ENCODE peak calls at places on chromosome 2, in six cellular contexts. Y is activated effector memory CD4-positive, alpha-beta T cell treated with anti-CD3 and anti-CD28 coated beads, Interleukin-2, amount 50 U/mL, for 16 hours; B is stimulated activated CD4-positive, alpha-beta T cell treated with anti-CD3 and anti-CD28 coated beads, Interleukin-2, amount 100 ng/mL, for 48 hours; C is GM06990; J is psoas muscle; Z is activated CD4-positive, alpha-beta T cell treated with anti-CD3 and anti-CD28 coated beads, Interleukin-2, amount 50 U/mL, for 4 hours. F is an unnamed sample.
A peak's percentile ranks its signal among the peaks of the same experiment; 100 is the strongest.

GRCh38 chr2:3162442-3163077 is 215.1 kb downstream of the EIPR1 start:
- DNase-seq in Y (no peak), B (no peak), J (no peak), Z (no peak), C (no peak), F (no peak)

GRCh38 chr2:100437751-100438150 is 20.3 kb upstream of the CHST10 start:
- DNase-seq in Z (no peak), J (no peak), B (no peak), Y (no peak), C (no peak), F (no peak)

GRCh38 chr2:241602720-241603119 is 34.2 kb downstream of the THAP4 start:
- DNase-seq in Y (no peak), B (no peak), J (no peak), C (no peak), Z (no peak), F (no peak)

GRCh38 chr2:239856620-239857285 is 168.4 kb downstream of the NDUFA10 start:
- DNase-seq in Y (no peak), B (no peak), C (no peak), Z (no peak), J (no peak), F (no peak)

GRCh38 chr2:217842038-217842437 is 160.8 kb downstream of the TNS1 start:
- DNase-seq in Y (no peak), C (no peak), Z (no peak), B (no peak), J (no peak), F (no peak)

GRCh38 chr2:210366675-210367080 is 51.7 kb upstream of the MYL1 start:
- DNase-seq in C (no peak), B (no peak), Z (no peak), Y (no peak), J (no peak), F (no peak)

GRCh38 chr2:6186332-6187100 is 494.3 kb downstream of the SOX11 start:
- DNase-seq in C (no peak), J (no peak), Y (no peak), B (no peak), Z (no peak), F (no peak)

GRCh38 chr2:241739651-241740050 is 5.2 kb downstream of the D2HGDH start:
- DNase-seq in J (no peak), Y (peak; percentile 85), C (no peak), B (peak; percentile 64), Z (peak; percentile 58), F (no peak)

GRCh38 chr2:233329489-233330135 is 22.0 kb downstream of the SAG start:
- DNase-seq in Z (no peak), Y (no peak), B (no peak), C (no peak), J (no peak), F (no peak)

GRCh38 chr2:111709321-111709720 is 174.7 kb downstream of the ANAPC1 start:
- DNase-seq in Z (no peak), J (no peak), B (no peak), Y (no peak), C (no peak), F (no peak)

GRCh38 chr2:170670651-170671050 is 44.5 kb upstream of the SP5 start:
- DNase-seq in Y (no peak), J (no peak), Z (no peak), C (no peak), B (no peak), F (no peak)

GRCh38 chr2:239459056-239459455 is 58.2 kb upstream of the HDAC4 start:
- DNase-seq in B (no peak), Z (no peak), C (no peak), Y (no peak), J (no peak), F (peak; percentile 50)

GRCh38 chr2:72572501-72572900 is 253.3 kb downstream of the EXOC6B start:
- DNase-seq in Z (no peak), C (no peak), Y (no peak), J (no peak), B (no peak), F (no peak)

GRCh38 chr2:36456227-36456788 is 100.7 kb downstream of the CRIM1 start:
- DNase-seq in Z (no peak), Y (no peak), J (peak; percentile 52), B (no peak), C (no peak), F (peak; percentile 80)

GRCh38 chr2:222492683-222493082 is 68.3 kb downstream of the SGPP2 start:
- DNase-seq in C (no peak), J (no peak), Z (no peak), B (no peak), Y (no peak), F (no peak)

GRCh38 chr2:45833968-45834344 is 182.5 kb downstream of the PRKCE start:
- DNase-seq in J (no peak), C (peak; percentile 52), Z (no peak), B (no peak), Y (no peak), F (no peak)

GRCh38 chr2:85602476-85603234 is at the start of gene TMEM150A:
- DNase-seq in B (peak; percentile 81), Y (peak; percentile 94), Z (peak; percentile 79), C (peak; percentile 92), J (peak; percentile 98), F (peak; percentile 97)

GRCh38 chr2:11250400-11251277 is 93.8 kb downstream of the ROCK2 start:
- DNase-seq in B (no peak), Y (no peak), J (no peak), Z (no peak), C (no peak), F (no peak)

GRCh38 chr2:100265226-100265625 is 57.1 kb downstream of the LONRF2 start:
- DNase-seq in Y (peak; percentile 45), C (no peak), Z (no peak), J (no peak), B (no peak), F (no peak)

GRCh38 chr2:42068571-42069178 is 20.9 kb downstream of the PKDCC start:
- DNase-seq in B (no peak), J (no peak), Z (no peak), Y (no peak), C (no peak), F (peak; percentile 53)

GRCh38 chr2:236979664-236980063 is 106.0 kb upstream of the COPS8 start:
- DNase-seq in Z (no peak), Y (no peak), B (no peak), C (no peak), J (no peak), F (no peak)

GRCh38 chr2:220880623-220881022 is 691.5 kb downstream of the EPHA4 start:
- DNase-seq in Y (no peak), Z (no peak), C (no peak), B (no peak), J (no peak), F (no peak)

GRCh38 chr2:202790676-202791075 is 80.9 kb downstream of the ICA1L start:
- DNase-seq in Z (no peak), Y (no peak), B (no peak), J (no peak), C (no peak), F (no peak)

GRCh38 chr2:37786854-37787253 is 115.4 kb upstream of the CDC42EP3 start:
- DNase-seq in B (no peak), Y (no peak), J (peak; percentile 28), Z (no peak), C (no peak), F (no peak)

GRCh38 chr2:26454561-26455001 is 23.3 kb downstream of the OTOF start:
- DNase-seq in Y (no peak), C (no peak), J (no peak), B (no peak), Z (no peak), F (peak; percentile 51)

GRCh38 chr2:216115224-216115582 is 6.1 kb downstream of the XRCC5 start:
- DNase-seq in Y (no peak), J (no peak), C (no peak), Z (no peak), B (no peak), F (no peak)

GRCh38 chr2:58571181-58571852 is 330.2 kb upstream of the FANCL start:
- DNase-seq in Y (no peak), C (peak; percentile 35), J (no peak), B (no peak), Z (no peak), F (no peak)

GRCh38 chr2:9460441-9461017 is 13.8 kb upstream of the IAH1 start:
- DNase-seq in Z (no peak), J (no peak), B (no peak), C (no peak), Y (no peak), F (no peak)

GRCh38 chr2:149908731-149909690 is 321.4 kb upstream of the MMADHC start:
- DNase-seq in J (no peak), B (no peak), Y (no peak), Z (no peak), C (no peak), F (no peak)

GRCh38 chr2:176186024-176186423 is 2.4 kb upstream of the HOXD1 start:
- DNase-seq in J (no peak), Y (no peak), Z (no peak), C (no peak), B (no peak), F (no peak)

GRCh38 chr2:232275670-232276069 is 102.9 kb upstream of the ALPP start:
- DNase-seq in Z (no peak), J (no peak), C (no peak), Y (no peak), B (no peak), F (no peak)

GRCh38 chr2:109660046-109660860 is 46.1 kb downstream of the SOWAHC start:
- DNase-seq in B (no peak), J (no peak), Y (no peak), Z (no peak), C (no peak), F (no peak)

GRCh38 chr2:121360566-121361300 is 75.7 kb upstream of the TFCP2L1 start:
- DNase-seq in B (no peak), J (peak; percentile 40), Y (no peak), C (no peak), Z (no peak), F (no peak)

GRCh38 chr2:159677654-159678053 is 34.7 kb upstream of the MARCHF7 start:
- DNase-seq in B (no peak), Z (no peak), J (no peak), C (no peak), Y (no peak), F (no peak)

GRCh38 chr2:71675296-71675695 is 221.9 kb downstream of the DYSF start:
- DNase-seq in Y (peak; percentile 39), C (no peak), J (no peak), B (no peak), Z (no peak), F (peak; percentile 49)

GRCh38 chr2:219547621-219548020 is 3.8 kb downstream of the TMEM198 start:
- DNase-seq in B (no peak), C (no peak), J (no peak), Y (no peak), Z (no peak), F (no peak)

GRCh38 chr2:64455545-64455944 is 1.6 kb downstream of the LGALSL start:
- DNase-seq in B (no peak), Z (no peak), C (no peak), Y (no peak), J (no peak), F (no peak)

GRCh38 chr2:121501070-121501469 is 29.6 kb upstream of the RNU4ATAC start:
- DNase-seq in B (no peak), Z (no peak), Y (no peak), J (no peak), C (no peak), F (no peak)

GRCh38 chr2:95047629-95048510 is 22.4 kb downstream of the MAL start:
- DNase-seq in C (no peak), J (no peak), Z (no peak), B (no peak), Y (peak; percentile 58), F (peak; percentile 56)